ENCODE peak calls at places on chromosomes 12 and 14, in four cellular contexts. A is bronchial epithelial cell, Y is OCI-LY7, S is progenitor cell of endocrine pancreas. J is an unnamed sample.

GRCh38 chr12:42893196-42893595 is 303.6 kb upstream of the PRICKLE1 start:
- DNase-seq in S (no peak), A (no peak), Y (no peak), J (no peak)

GRCh38 chr12:51028126-51028810 is 2.1 kb upstream of the SLC11A2 start:
- DNase-seq in S (no peak), A (peak; percentile 68), Y (peak; percentile 64), J (peak; percentile 7)

GRCh38 chr12:80814453-80814852 is 97.7 kb downstream of the MYF5 start:
- DNase-seq in S (no peak), Y (no peak), A (no peak), J (no peak)

GRCh38 chr14:73462078-73462715 is 3.9 kb upstream of the NUMB start:
- DNase-seq in Y (no peak), S (no peak), A (no peak), J (no peak)

GRCh38 chr12:89882051-89882450 is 173.4 kb upstream of the ATP2B1 start:
- DNase-seq in A (no peak), S (no peak), Y (no peak), J (no peak)

GRCh38 chr14:75822522-75823288 is 159.1 kb downstream of the TGFB3 start:
- DNase-seq in S (no peak), A (peak; percentile 71), Y (no peak), J (no peak)

GRCh38 chr14:54257424-54257823 is 139.4 kb upstream of the CDKN3 start:
- DNase-seq in S (no peak), A (no peak), Y (no peak), J (no peak)

GRCh38 chr14:73394317-73394716 is 64.0 kb downstream of the NUMB start:
- DNase-seq in S (no peak), A (no peak), Y (no peak), J (no peak)

GRCh38 chr14:80134321-80134720 is 77.0 kb downstream of the DIO2 start:
- DNase-seq in S (no peak), Y (no peak), A (no peak), J (no peak)

GRCh38 chr12:25906651-25907340 is 51.7 kb upstream of the RASSF8 start:
- DNase-seq in Y (no peak), A (no peak), S (no peak), J (no peak)

GRCh38 chr14:76929927-76930326 is 98.6 kb downstream of the IRF2BPL start:
- DNase-seq in Y (no peak), S (no peak), A (peak; percentile 55), J (no peak)

GRCh38 chr14:100609941-100610391 is 22.7 kb upstream of the BEGAIN start:
- DNase-seq in A (no peak), Y (no peak), S (no peak), J (no peak)

GRCh38 chr12:78185651-78186050 is 355.0 kb downstream of the NAV3 start:
- DNase-seq in S (no peak), A (peak; percentile 10), Y (no peak), J (no peak)

GRCh38 chr12:40762072-40762471 is 69.8 kb downstream of the CNTN1 start:
- DNase-seq in Y (no peak), S (no peak), A (no peak), J (no peak)

GRCh38 chr14:35220920-35221319 is 71.3 kb upstream of the PSMA6 start:
- DNase-seq in A (no peak), S (no peak), Y (no peak), J (no peak)

GRCh38 chr12:18079541-18080230 is 10.3 kb downstream of the RERGL start:
- DNase-seq in A (peak; percentile 54), S (no peak), Y (no peak), J (no peak)

GRCh38 chr14:60349663-60350365 is 100.8 kb downstream of the PPM1A start:
- DNase-seq in S (no peak), Y (peak; percentile 83), A (peak; percentile 48), J (no peak)

GRCh38 chr12:54882074-54882473 is 27.8 kb downstream of the MUCL1 start:
- DNase-seq in A (no peak), Y (no peak), S (no peak), J (no peak)

GRCh38 chr12:29534935-29535334 is 37.4 kb upstream of the OVCH1 start:
- DNase-seq in S (no peak), A (no peak), Y (no peak), J (no peak)

GRCh38 chr12:58046281-58046680 is 104.9 kb downstream of the ATP23 start:
- DNase-seq in S (no peak), A (no peak), Y (no peak), J (no peak)

GRCh38 chr12:68789144-68789878 is 18.7 kb upstream of the MDM2 start:
- DNase-seq in A (no peak), S (no peak), Y (no peak), J (no peak)

GRCh38 chr12:64678248-64678647 is 68.0 kb downstream of the RASSF3 start:
- DNase-seq in Y (peak; percentile 18), S (no peak), A (no peak), J (no peak)

GRCh38 chr12:50924131-50924438 is 28.3 kb upstream of the HIGD1C start:
- DNase-seq in A (no peak), Y (no peak), S (no peak), J (no peak)

GRCh38 chr12:109098142-109098652 is 800 bp downstream of the UNG start:
- DNase-seq in A (peak; percentile 41), Y (no peak), S (no peak), J (no peak)

GRCh38 chr12:115946092-115946491 is 331.4 kb downstream of the MED13L start:
- DNase-seq in A (no peak), S (no peak), Y (no peak), J (no peak)

GRCh38 chr12:115944851-115945496 is 332.5 kb downstream of the MED13L start:
- DNase-seq in A (no peak), S (no peak), Y (no peak), J (no peak)

GRCh38 chr12:115946867-115947695 is 330.4 kb downstream of the MED13L start:
- DNase-seq in S (no peak), A (no peak), Y (no peak), J (no peak)

GRCh38 chr12:115949675-115950074 is 327.8 kb downstream of the MED13L start:
- DNase-seq in A (no peak), S (no peak), Y (no peak), J (no peak)

DNA sequence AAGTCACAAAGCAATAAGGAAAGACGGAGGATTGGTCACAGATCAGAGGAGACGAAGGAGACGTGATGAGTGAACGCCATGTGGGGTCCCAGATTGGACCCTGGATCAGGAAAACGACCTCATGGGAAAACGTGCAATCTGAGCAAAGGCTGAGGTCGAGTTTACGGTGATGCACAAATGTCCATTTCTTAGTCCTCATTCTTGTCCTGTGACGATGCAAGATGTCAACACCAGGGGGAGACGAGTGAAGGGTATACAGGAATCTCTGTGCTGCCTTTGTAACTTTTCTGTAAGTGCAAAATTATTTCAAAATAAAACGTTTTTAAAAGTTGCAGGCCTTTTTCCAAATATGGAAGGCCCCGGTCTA is 329.8 kb downstream of the MED13L start:
- DNase-seq in A (no peak), Y (no peak), S (no peak), J (no peak)
- TF ChIP-seq CTCF in A (no peak), Y (no peak), S (no peak), J (no peak)

GRCh38 chr14:55927059-55927458 is 191.2 kb upstream of the PELI2 start:
- DNase-seq in S (no peak), A (no peak), Y (no peak), J (peak; percentile 69)
- TF ChIP-seq CTCF in S (no peak), A (no peak), Y (no peak), J (no peak)

DNA sequence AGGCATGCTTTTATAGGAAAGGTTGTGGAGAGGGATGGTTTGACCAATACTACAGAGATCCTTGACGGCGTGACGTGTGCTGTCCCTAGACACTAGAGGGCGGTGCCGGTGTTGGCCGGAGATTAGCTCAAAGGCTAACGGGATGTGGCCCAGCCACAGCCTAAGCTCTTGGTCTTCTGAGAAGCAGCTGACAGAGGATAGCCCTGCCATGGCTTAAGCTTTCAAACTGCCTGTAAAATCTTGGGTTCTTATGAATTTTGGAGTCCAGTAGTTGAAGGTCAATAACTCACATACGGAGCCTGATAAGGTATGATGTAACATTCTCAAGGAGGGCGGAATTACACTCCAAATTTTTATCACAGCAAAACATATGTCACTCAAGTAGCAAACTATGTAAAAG is 515.7 kb upstream of the ATXN7L3B start:
- DNase-seq in S (peak; percentile 43), Y (peak; percentile 6), A (peak; percentile 61), J (peak; percentile 61)
- TF ChIP-seq CTCF in S (peak; percentile 76), Y (peak; percentile 65), A (peak; percentile 92), J (peak; percentile 74)

DNA sequence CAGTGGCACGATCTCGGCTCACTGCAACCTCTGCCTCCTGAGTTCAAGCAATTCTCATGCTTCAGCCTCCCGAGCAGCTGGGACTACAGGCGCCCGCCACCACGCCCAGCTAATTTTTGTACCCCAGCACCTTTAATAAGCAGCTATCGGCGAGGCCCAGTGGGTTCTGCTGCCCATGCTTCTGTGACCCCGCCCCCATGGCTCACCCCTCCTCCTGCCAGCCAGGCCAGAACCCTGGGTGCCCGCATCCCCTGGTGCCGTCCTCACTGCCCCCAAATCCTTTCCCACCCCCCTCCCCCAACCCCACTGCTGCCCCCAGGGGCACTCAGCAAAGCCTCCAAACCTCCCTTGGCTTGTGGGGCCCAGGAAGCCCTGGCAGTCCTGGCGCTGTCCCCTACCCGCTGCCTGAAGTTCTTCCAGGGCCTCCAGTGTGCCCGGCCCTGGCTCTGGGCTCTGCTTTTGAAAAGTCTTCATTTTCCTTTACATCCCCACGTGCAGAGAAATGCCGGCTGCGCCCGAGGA is 14.5 kb downstream of the BAG5 start:
- DNase-seq in A (no peak), Y (no peak), S (no peak), J (no peak)
- TF ChIP-seq CTCF in A (no peak), Y (no peak), S (no peak), J (no peak)

DNA sequence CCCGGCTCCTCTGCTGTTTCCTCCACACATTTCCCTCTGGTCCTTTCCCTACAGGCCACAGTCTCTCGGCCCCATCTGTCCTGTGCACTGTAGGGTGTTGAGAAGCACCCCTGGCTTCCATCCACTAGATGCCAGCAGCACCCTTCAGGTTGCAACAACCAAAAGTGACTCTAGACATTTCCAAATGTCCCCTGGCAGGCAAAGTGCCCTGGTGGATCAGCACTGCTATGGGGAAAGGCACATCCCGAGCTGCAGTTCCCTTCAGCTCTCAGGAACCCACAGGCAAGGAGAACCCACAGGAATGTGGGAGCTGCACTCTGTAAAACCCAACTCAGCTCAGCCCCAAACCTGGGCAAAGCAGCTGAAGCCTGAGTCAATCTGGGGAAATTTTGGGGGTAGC is 77.0 kb downstream of the RBM19 start:
- DNase-seq in A (no peak), Y (no peak), S (no peak), J (no peak)
- TF ChIP-seq CTCF in A (no peak), Y (no peak), S (peak; percentile 14), J (no peak)

GRCh38 chr14:22303589-22304195 is 285.3 kb downstream of the DAD1 start:
- DNase-seq in S (no peak), A (no peak), Y (peak; percentile 46), J (no peak)
- TF ChIP-seq CTCF in S (peak; percentile 55), A (peak; percentile 43), Y (peak; percentile 89), J (peak; percentile 69)

J was measured in neural crest cell.